ENCODE peak calls at places on chromosomes 16 and 17, in six cellular contexts. N is adipocyte, Q is lower lobe of right lung, P is lung, L is pancreas, R is IMR-90. T is an unnamed sample. For H3K9me3, the result is how much of the 10 kb centered on the place peaks cover.

GRCh38 chr17:7750321-7750821 is 32.8 kb downstream of the DNAH2 start:
- DNase-seq in N (peak), P (no peak), Q (no peak), L (no peak), R (peak), T (no peak)

GRCh38 chr16:82992826-82993225 is 366.1 kb downstream of the CDH13 start:
- DNase-seq in R (no peak), N (no peak), P (no peak), L (no peak), Q (no peak), T (no peak)

GRCh38 chr16:80009971-80010659 is 409.6 kb upstream of the MAF start:
- DNase-seq in P (no peak), L (no peak), Q (no peak), N (no peak), R (no peak), T (no peak)

GRCh38 chr17:63247706-63248105 is 198.4 kb downstream of the CYB561 start:
- DNase-seq in N (no peak), R (no peak), Q (no peak), L (no peak), P (no peak), T (no peak)

GRCh38 chr17:82287849-82288601 is 14.5 kb upstream of the CSNK1D start:
- DNase-seq in L (peak), P (peak), N (peak), R (peak), Q (peak), T (no peak)

GRCh38 chr17:7842380-7842949 is 8.4 kb downstream of the KDM6B start:
- DNase-seq in R (peak), Q (peak), L (peak), N (peak), P (peak), T (peak)

GRCh38 chr16:24070851-24071250 is 185.3 kb upstream of the CACNG3 start:
- DNase-seq in L (no peak), N (peak), R (peak), Q (no peak), P (no peak), T (peak)

GRCh38 chr17:27489045-27489715 is 32.9 kb downstream of the KSR1 start:
- DNase-seq in L (no peak), P (peak), N (peak), R (peak), Q (peak), T (no peak)

GRCh38 chr17:77279448-77280303 is 138.9 kb downstream of the SEC14L1 start:
- DNase-seq in R (peak), N (peak), Q (peak), L (no peak), P (peak), T (no peak)

GRCh38 chr16:54194008-54194731 is 92.4 kb downstream of the IRX3 start:
- DNase-seq in P (peak), L (peak), R (no peak), N (peak), Q (peak), T (no peak)

GRCh38 chr17:78448356-78448993 is 70.0 kb downstream of the PGS1 start:
- DNase-seq in R (no peak), N (no peak), L (no peak), Q (no peak), P (no peak), T (no peak)

GRCh38 chr17:78026381-78026780 is 67.9 kb downstream of the TNRC6C start:
- DNase-seq in N (no peak), R (no peak), L (no peak), Q (no peak), P (no peak), T (no peak)

GRCh38 chr17:66819466-66819865 is 15.5 kb upstream of the CACNG5 start:
- DNase-seq in R (no peak), P (no peak), N (no peak), Q (no peak), L (no peak), T (no peak)

GRCh38 chr17:17751489-17751995 is 70.3 kb downstream of the RAI1 start:
- DNase-seq in R (no peak), P (no peak), L (no peak), N (no peak), Q (no peak), T (peak)

GRCh38 chr16:65122974-65123845 is 1.3 kb upstream of the CDH11 start:
- DNase-seq in Q (peak), N (peak), L (peak), P (peak), R (peak), T (no peak)

GRCh38 chr17:20256144-20256543 is 211.2 kb downstream of the LGALS9B start:
- DNase-seq in Q (no peak), P (no peak), R (no peak), N (no peak), L (no peak), T (no peak)

GRCh38 chr17:61064087-61064951 is 335.3 kb upstream of the TBX2 start:
- DNase-seq in L (no peak), P (no peak), R (no peak), Q (no peak), N (peak), T (no peak)

GRCh38 chr16:86809458-86809955 is 231.2 kb downstream of the FOXL1 start:
- DNase-seq in R (peak), L (no peak), Q (no peak), N (peak), P (no peak), T (no peak)

GRCh38 chr17:77865109-77865611 is 93.3 kb upstream of the TNRC6C start:
- DNase-seq in P (no peak), L (no peak), N (no peak), R (no peak), Q (peak), T (no peak)

GRCh38 chr17:43125133-43125966 is at the start of gene BRCA1:
- DNase-seq in Q (peak), R (peak), L (peak), N (peak), P (peak), T (peak)

GRCh38 chr17:8954339-8954738 is 11.2 kb downstream of the PIK3R5 start:
- DNase-seq in R (no peak), P (peak), N (no peak), Q (peak), L (no peak), T (peak)

GRCh38 chr17:22443061-22443460 is 750.7 kb downstream of the KCNJ18 start:
- DNase-seq in R (no peak), P (no peak), Q (no peak), N (no peak), L (no peak), T (no peak)

GRCh38 chr17:8082312-8082711 is 5.2 kb downstream of the ALOX12B start:
- DNase-seq in Q (no peak), P (no peak), N (no peak), L (no peak), R (no peak), T (no peak)

GRCh38 chr17:38469875-38470274 is 41.6 kb downstream of the ARHGAP23 start:
- DNase-seq in Q (no peak), L (no peak), R (peak), N (peak), P (no peak), T (no peak)

GRCh38 chr16:4937782-4938682 is 1.1 kb upstream of the PPL start:
- DNase-seq in P (peak), R (no peak), L (peak), Q (peak), N (peak), T (no peak)

GRCh38 chr16:87956169-87956770 is 5.0 kb downstream of the BANP start:
- DNase-seq in Q (peak), P (no peak), L (no peak), R (peak), N (peak), T (peak)

GRCh38 chr16:4403133-4403949 is 13.1 kb downstream of the CORO7 start:
- DNase-seq in N (no peak), L (no peak), Q (peak), R (no peak), P (no peak), T (no peak)

GRCh38 chr16:58515871-58516767 is 802 bp downstream of the SETD6 start:
- DNase-seq in R (no peak), P (no peak), N (peak), Q (peak), L (peak), T (peak)

DNA sequence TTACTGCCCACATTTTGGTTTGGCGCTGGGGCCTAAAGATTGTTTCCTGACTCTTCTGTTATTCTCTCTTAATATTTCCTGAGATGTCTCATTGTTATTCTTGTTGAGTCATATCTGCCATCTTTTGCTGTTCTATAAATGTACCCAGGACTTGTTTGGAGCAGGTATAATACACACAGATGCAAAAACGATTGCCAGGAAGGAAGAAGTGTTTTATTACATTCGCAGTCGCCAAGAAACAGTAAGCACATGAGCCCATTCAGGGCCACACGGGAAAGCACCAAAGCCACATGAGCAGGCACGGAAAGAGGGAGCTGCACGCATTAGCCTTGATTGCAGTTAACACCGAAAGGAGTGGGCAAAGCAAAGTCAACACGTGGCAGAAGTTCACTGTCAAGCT is 70.2 kb downstream of the ARHGAP44 start:
- DNase-seq in N (peak), Q (no peak), R (peak), P (no peak), L (no peak), T (no peak)
- H3K9me3 ChIP-seq in N (under half), Q (under half), R (under half), P (under half), L (under half), T (under half)

GRCh38 chr16:3295783-3296182 is 9.4 kb downstream of the TIGD7 start:
- DNase-seq in Q (no peak), N (no peak), R (no peak), L (no peak), P (no peak), T (no peak)
- H3K9me3 ChIP-seq in Q (half or more), N (half or more), R (half or more), L (under half), P (under half), T (under half)

GRCh38 chr17:11300201-11300600 is 59.2 kb downstream of the SHISA6 start:
- DNase-seq in Q (no peak), L (no peak), N (no peak), P (no peak), R (no peak), T (no peak)
- H3K9me3 ChIP-seq in Q (under half), L (under half), N (under half), P (under half), R (under half), T (under half)

GRCh38 chr17:12853921-12854320 is 64.6 kb downstream of the ARHGAP44 start:
- DNase-seq in R (no peak), N (no peak), Q (no peak), L (no peak), P (no peak), T (no peak)

GRCh38 chr17:12856451-12856850 is 67.2 kb downstream of the ARHGAP44 start:
- DNase-seq in R (no peak), Q (no peak), P (no peak), L (no peak), N (peak), T (no peak)

GRCh38 chr17:12851901-12852435 is 62.7 kb downstream of the ARHGAP44 start:
- DNase-seq in Q (no peak), N (no peak), R (no peak), P (no peak), L (no peak), T (no peak)

DNA sequence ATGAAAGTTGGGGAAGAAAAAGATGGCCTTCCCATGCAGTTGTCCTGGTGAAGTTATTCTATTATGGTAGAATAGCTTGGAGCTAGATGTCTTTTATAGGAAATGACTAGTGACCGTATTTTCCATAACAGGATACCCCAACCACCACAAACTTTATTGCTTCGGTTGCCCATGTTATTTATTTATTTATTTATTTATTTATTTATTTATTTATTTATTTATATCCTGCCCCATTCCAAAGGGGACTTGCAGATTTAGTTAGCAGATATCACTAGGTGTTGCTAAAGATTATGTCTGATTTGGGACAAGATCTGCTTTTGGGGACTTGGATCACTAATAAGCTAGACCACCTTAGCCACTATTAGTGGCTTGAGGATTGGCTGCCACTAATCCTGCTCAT is 68.3 kb downstream of the ARHGAP44 start:
- DNase-seq in R (no peak), Q (no peak), P (no peak), L (no peak), N (no peak), T (no peak)
- H3K9me3 ChIP-seq in R (under half), Q (under half), P (under half), L (under half), N (under half), T (under half)

GRCh38 chr16:68575082-68575481 is 36.0 kb downstream of the ZFP90 start:
- DNase-seq in P (no peak), R (no peak), Q (no peak), L (no peak), N (no peak), T (no peak)
- H3K9me3 ChIP-seq in P (under half), R (half or more), Q (half or more), L (under half), N (half or more), T (under half)

DNA sequence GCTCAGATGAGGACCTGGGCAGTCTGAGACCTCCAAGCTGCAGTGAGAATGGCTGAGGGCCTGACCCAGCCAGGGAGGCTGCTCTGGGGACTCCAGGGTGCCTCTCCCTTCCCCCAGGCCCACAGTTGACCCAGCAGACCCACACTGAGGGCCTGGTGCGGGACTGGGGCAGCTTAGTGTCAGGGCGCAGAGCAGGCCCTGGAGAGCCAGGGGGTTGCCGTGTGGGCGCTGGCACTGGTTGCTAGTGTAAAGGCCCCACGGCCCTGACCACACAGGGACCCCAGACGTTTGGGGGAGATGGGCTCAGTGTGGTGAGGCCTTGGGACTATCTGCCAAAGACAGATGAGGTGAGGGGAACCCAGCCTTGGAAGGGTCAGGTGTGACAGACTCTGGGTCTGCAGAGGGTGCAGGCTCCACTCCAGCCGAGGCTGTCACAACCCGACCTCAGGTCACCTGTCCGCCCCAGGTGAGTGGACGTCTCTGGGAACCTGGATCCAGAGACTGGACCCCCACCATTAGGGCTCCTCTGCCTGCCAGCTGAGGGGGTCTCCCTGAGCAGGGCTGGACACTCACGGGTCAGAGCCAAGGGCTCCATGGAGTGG is 50.8 kb upstream of the GNG13 start:
- DNase-seq in N (no peak), Q (no peak), L (peak), P (no peak), R (no peak), T (no peak)
- H3K9me3 ChIP-seq in N (under half), Q (under half), L (under half), P (under half), R (under half), T (under half)

GRCh38 chr16:6018848-6019489 is 921.4 kb upstream of the EEF2KMT start:
- DNase-seq in P (no peak), Q (no peak), R (no peak), N (no peak), L (no peak), T (no peak)
- H3K9me3 ChIP-seq in P (under half), Q (under half), R (under half), N (under half), L (under half), T (under half)

T was measured in T-helper 17 cell.